ENCODE peak calls at places on chromosome 15, in nine cellular contexts. Y, D, P, Z, F, A, N, J and H are unnamed samples.

GRCh38 chr15:52011711-52012144 is 7.3 kb upstream of the MAPK6 start:
- DNase-seq in Y (no peak), D (no peak), P (no peak), Z (no peak), F (no peak), A (peak; percentile 35), N (no peak), J (peak; percentile 47), H (peak; percentile 37)

GRCh38 chr15:80662129-80662528 is 33.0 kb upstream of the ABHD17C start:
- DNase-seq in Y (no peak), D (no peak), P (no peak), Z (no peak), F (no peak), A (no peak), N (no peak), J (no peak), H (no peak)

GRCh38 chr15:75631935-75632334 is 6.4 kb upstream of the SNUPN start:
- DNase-seq in Y (no peak), D (no peak), P (no peak), Z (no peak), F (no peak), A (no peak), N (no peak), J (no peak), H (no peak)

GRCh38 chr15:84863480-84864428 is 20.7 kb upstream of the SLC28A1 start:
- DNase-seq in Y (no peak), D (peak; percentile 16), P (no peak), Z (peak; percentile 4), F (no peak), A (no peak), N (no peak), J (peak; percentile 8), H (peak; percentile 12)

GRCh38 chr15:71066983-71067382 is 48.3 kb upstream of the THSD4 start:
- DNase-seq in Y (no peak), D (no peak), P (no peak), Z (peak; percentile 82), F (no peak), A (peak; percentile 16), N (no peak), J (peak; percentile 68), H (peak; percentile 83)

GRCh38 chr15:82936966-82937647 is 15.4 kb downstream of the HOMER2 start:
- DNase-seq in Y (no peak), D (no peak), P (no peak), Z (no peak), F (peak; percentile 74), A (no peak), N (no peak), J (peak; percentile 70), H (no peak)

GRCh38 chr15:52784799-52785671 is 5.1 kb downstream of the ONECUT1 start:
- DNase-seq in Y (no peak), D (no peak), P (no peak), Z (no peak), F (no peak), A (no peak), N (peak; percentile 91), J (no peak), H (no peak)

GRCh38 chr15:59222106-59222505 is 15.5 kb downstream of the LDHAL6B start:
- DNase-seq in Y (no peak), D (no peak), P (no peak), Z (peak; percentile 64), F (no peak), A (no peak), N (no peak), J (peak; percentile 92), H (peak; percentile 86)

GRCh38 chr15:101499863-101500713 is 10.6 kb upstream of the PCSK6 start:
- DNase-seq in Y (no peak), D (peak; percentile 89), P (no peak), Z (no peak), F (peak; percentile 96), A (peak; percentile 70), N (peak; percentile 94), J (no peak), H (peak; percentile 35)

GRCh38 chr15:28082891-28083688 is 16.0 kb downstream of the OCA2 start:
- DNase-seq in Y (no peak), D (no peak), P (no peak), Z (no peak), F (no peak), A (no peak), N (no peak), J (no peak), H (no peak)

GRCh38 chr15:80570553-80570952 is 124.6 kb upstream of the ABHD17C start:
- DNase-seq in Y (no peak), D (no peak), P (no peak), Z (no peak), F (no peak), A (no peak), N (no peak), J (no peak), H (no peak)

GRCh38 chr15:78533331-78533730 is 6.9 kb upstream of the PSMA4 start:
- DNase-seq in Y (no peak), D (no peak), P (no peak), Z (no peak), F (no peak), A (no peak), N (no peak), J (no peak), H (no peak)

GRCh38 chr15:91528811-91529210 is 324.7 kb upstream of the SLCO3A1 start:
- DNase-seq in Y (no peak), D (no peak), P (no peak), Z (no peak), F (no peak), A (no peak), N (no peak), J (peak; percentile 22), H (no peak)

GRCh38 chr15:65884511-65884910 is 15.2 kb downstream of the RAB11A start:
- DNase-seq in Y (no peak), D (no peak), P (no peak), Z (no peak), F (no peak), A (no peak), N (no peak), J (no peak), H (no peak)
- TF ChIP-seq CTCF in Y (no peak), D (no peak), P (no peak), Z (no peak), F (no peak), A (no peak), N (no peak), J (no peak), H (no peak)

GRCh38 chr15:89370120-89371077 is 35.8 kb upstream of the POLG start:
- DNase-seq in Y (no peak), D (peak; percentile 81), P (no peak), Z (no peak), F (no peak), A (no peak), N (no peak), J (no peak), H (no peak)

GRCh38 chr15:89366656-89367393 is 32.2 kb upstream of the POLG start:
- DNase-seq in Y (no peak), D (no peak), P (no peak), Z (no peak), F (no peak), A (no peak), N (no peak), J (no peak), H (no peak)

GRCh38 chr15:89369548-89369947 is 34.9 kb upstream of the POLG start:
- DNase-seq in Y (no peak), D (no peak), P (no peak), Z (no peak), F (no peak), A (no peak), N (no peak), J (no peak), H (no peak)

GRCh38 chr15:89367485-89368451 is 33.1 kb upstream of the POLG start:
- DNase-seq in Y (no peak), D (no peak), P (no peak), Z (no peak), F (no peak), A (no peak), N (no peak), J (no peak), H (no peak)

GRCh38 chr15:89368566-89369223 is 34.1 kb upstream of the POLG start:
- DNase-seq in Y (no peak), D (no peak), P (no peak), Z (no peak), F (no peak), A (no peak), N (no peak), J (no peak), H (no peak)
- H3K4me3 ChIP-seq in Y (no peak overlapping the region), D (no peak overlapping the region), P (no peak overlapping the region), Z (no peak overlapping the region), F (no peak overlapping the region), A (no peak overlapping the region), N (no peak overlapping the region), J (no peak overlapping the region), H (no peak overlapping the region)

DNA sequence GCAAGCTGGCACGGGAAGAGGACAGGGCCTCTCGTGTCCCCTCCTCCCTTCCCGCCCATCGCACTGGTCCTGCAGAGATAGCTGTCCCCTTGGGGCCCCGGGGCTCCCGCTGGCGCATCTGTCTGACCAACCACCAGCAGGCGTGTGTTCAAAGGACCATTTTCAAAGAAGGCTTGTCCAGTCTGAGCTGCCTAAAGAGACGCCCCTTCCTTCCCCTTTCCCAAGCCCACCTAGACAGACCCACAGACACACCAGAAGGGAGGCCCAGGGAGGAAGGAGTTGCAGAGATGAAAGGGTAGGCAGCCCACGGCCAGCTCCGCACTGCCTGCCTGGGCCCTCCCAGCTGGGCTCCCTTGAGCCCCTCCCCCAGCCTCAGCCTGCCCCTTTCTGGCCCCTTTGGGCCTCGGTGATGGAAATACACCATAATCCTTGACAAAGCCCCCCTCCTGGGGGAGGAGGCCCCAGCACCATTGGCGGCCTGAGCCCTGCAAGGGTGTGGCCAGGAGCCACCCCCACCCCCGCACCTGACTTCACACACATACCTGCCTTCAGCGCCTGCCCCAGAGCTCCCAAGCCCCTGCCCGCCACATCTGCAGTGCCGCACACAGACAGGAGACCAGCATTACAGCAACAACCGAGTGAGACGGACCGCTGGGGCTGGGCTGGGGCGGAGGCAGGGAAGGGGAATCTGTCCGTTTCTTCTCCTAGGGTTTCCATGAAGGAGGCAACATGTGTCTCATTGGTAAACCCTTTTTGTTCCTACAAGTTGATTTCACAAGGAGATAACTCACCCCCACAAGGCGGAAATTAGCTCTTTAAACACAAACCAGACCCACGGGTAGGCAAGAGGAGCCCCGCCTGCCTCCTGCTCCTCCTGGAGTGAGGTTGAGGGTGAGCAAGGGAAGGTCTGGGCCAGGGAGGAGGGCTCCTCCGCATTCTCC is at the start of gene STRA6:
- DNase-seq in Y (no peak), D (no peak), P (no peak), Z (no peak), F (no peak), A (no peak), N (no peak), J (peak; percentile 59), H (peak; percentile 95)
- TF ChIP-seq CTCF in Y (no peak), D (no peak), P (no peak), Z (peak; percentile 7), F (no peak), A (no peak), N (no peak), J (no peak), H (peak; percentile 29)

DNA sequence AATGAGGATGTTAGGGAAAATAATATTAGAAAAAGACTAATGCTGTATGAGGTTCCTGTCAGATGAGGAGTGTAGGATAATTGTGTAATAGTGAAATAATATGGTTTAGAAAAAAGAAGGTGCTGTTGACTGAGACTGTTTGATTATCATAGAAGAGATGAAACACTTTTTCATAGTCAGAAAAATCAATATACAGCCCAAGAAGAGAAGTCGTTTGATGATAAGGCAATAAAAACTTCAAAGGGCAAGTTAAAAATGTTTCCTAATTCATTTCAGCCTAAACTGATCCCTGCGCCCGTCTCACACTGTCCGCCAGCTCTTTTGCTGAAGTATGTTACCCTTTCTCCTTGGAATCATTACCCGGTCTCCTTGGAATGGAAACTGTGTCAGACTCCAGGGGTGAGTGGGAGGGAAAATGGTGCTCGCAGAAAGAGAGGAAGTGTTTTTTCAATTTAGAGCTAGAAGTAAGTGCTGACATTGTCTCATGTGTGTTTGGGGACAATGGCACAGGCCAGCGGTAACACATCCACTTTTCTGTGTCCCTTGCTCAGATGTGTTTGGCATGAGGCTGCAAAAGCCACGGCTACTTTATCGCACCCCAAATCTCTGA is 23.6 kb downstream of the DUT start:
- DNase-seq in Y (no peak), D (no peak), P (no peak), Z (no peak), F (no peak), A (no peak), N (no peak), J (peak; percentile 28), H (no peak)
- H3K4me3 ChIP-seq in Y (no peak overlapping the region), D (no peak overlapping the region), P (no peak overlapping the region), Z (no peak overlapping the region), F (no peak overlapping the region), A (no peak overlapping the region), N (no peak overlapping the region), J (no peak overlapping the region), H (no peak overlapping the region)